ENCODE peak calls at places on chromosomes 7 and 10, in five cellular contexts. Q is heart left ventricle, Y is PC-3, X is fibroblast of lung, P is astrocyte. L is an unnamed sample.

GRCh38 chr10:99854860-99855259 is 72.4 kb downstream of the ABCC2 start:
- DNase-seq in Q (peak; percentile 20), Y (peak; percentile 62), X (peak; percentile 73), P (peak; percentile 60), L (peak; percentile 85)

GRCh38 chr10:70343312-70343711 is 39.1 kb downstream of the LRRC20 start:
- DNase-seq in Q (peak; percentile 41), Y (no peak), X (no peak), P (no peak), L (no peak)

GRCh38 chr10:13734151-13734550 is 147.4 kb downstream of the PRPF18 start:
- DNase-seq in Q (no peak), Y (no peak), X (no peak), P (no peak), L (no peak)

GRCh38 chr7:137626469-137627067 is 220.2 kb downstream of the DGKI start:
- DNase-seq in Q (peak; percentile 19), Y (peak; percentile 70), X (peak; percentile 38), P (peak; percentile 23), L (peak; percentile 30)

GRCh38 chr10:48606530-48607355 is 1.9 kb upstream of the ARHGAP22 start:
- DNase-seq in Q (peak; percentile 47), Y (peak; percentile 99), X (peak; percentile 97), P (peak; percentile 95), L (peak; percentile 97)

GRCh38 chr10:108544500-108545120 is 1378.7 kb downstream of the XPNPEP1 start:
- DNase-seq in Q (no peak), Y (peak; percentile 77), X (peak; percentile 42), P (peak; percentile 18), L (peak; percentile 61)

GRCh38 chr10:7405637-7406036 is 5.2 kb downstream of the SFMBT2 start:
- DNase-seq in Q (no peak), Y (no peak), X (peak; percentile 40), P (no peak), L (no peak)

GRCh38 chr7:98283127-98283886 is 1.8 kb downstream of the BRI3 start:
- DNase-seq in Q (peak; percentile 53), Y (peak; percentile 55), X (peak; percentile 56), P (peak; percentile 51), L (peak; percentile 82)

GRCh38 chr10:124392651-124393342 is 25.9 kb downstream of the OAT start:
- DNase-seq in Q (no peak), Y (no peak), X (no peak), P (no peak), L (no peak)

GRCh38 chr7:84524714-84525694 is 330.4 kb upstream of the SEMA3A start:
- DNase-seq in Q (no peak), Y (peak; percentile 46), X (peak; percentile 70), P (peak; percentile 66), L (peak; percentile 96)

GRCh38 chr10:29839826-29840515 is 205.2 kb upstream of the SVIL start:
- DNase-seq in Q (no peak), Y (no peak), X (no peak), P (no peak), L (no peak)

GRCh38 chr7:5094641-5095040 is 49.0 kb downstream of the RBAK start:
- DNase-seq in Q (no peak), Y (no peak), X (no peak), P (no peak), L (no peak)

GRCh38 chr7:127933116-127933515 is 98.1 kb downstream of the LRRC4 start:
- DNase-seq in Q (no peak), Y (no peak), X (peak; percentile 51), P (peak; percentile 36), L (peak; percentile 13)

GRCh38 chr7:92697012-92697411 is 106.8 kb upstream of the FAM133B start:
- DNase-seq in Q (no peak), Y (no peak), X (peak; percentile 28), P (no peak), L (no peak)

GRCh38 chr10:77972148-77972547 is 45.6 kb upstream of the DLG5 start:
- DNase-seq in Q (no peak), Y (no peak), X (no peak), P (no peak), L (no peak)

GRCh38 chr7:102119213-102119651 is 167.4 kb upstream of the SH2B2 start:
- DNase-seq in Q (no peak), Y (no peak), X (peak; percentile 37), P (peak; percentile 16), L (peak; percentile 28)

GRCh38 chr10:132136097-132136521 is 50.6 kb upstream of the DPYSL4 start:
- DNase-seq in Q (no peak), Y (no peak), X (no peak), P (no peak), L (no peak)

GRCh38 chr7:48847896-48848295 is 76.5 kb upstream of the CDC14C start:
- DNase-seq in Q (no peak), Y (no peak), X (no peak), P (no peak), L (no peak)

GRCh38 chr7:100515072-100515532 is 23.9 kb upstream of the AGFG2 start:
- DNase-seq in Q (no peak), Y (peak; percentile 29), X (peak; percentile 62), P (peak; percentile 47), L (peak; percentile 82)

GRCh38 chr7:102860351-102860811 is 52.4 kb upstream of the LRRC17 start:
- DNase-seq in Q (no peak), Y (peak; percentile 43), X (peak; percentile 92), P (peak; percentile 93), L (peak; percentile 97)

GRCh38 chr7:50812847-50813475 is 30.3 kb upstream of the GRB10 start:
- DNase-seq in Q (peak; percentile 88), Y (peak; percentile 90), X (peak; percentile 83), P (peak; percentile 79), L (peak; percentile 73)

GRCh38 chr10:6036861-6037321 is 25.3 kb downstream of the IL2RA start:
- DNase-seq in Q (no peak), Y (no peak), X (no peak), P (no peak), L (no peak)

GRCh38 chr7:16202298-16202697 is 219.0 kb downstream of the CRPPA start:
- DNase-seq in Q (no peak), Y (no peak), X (peak; percentile 22), P (peak; percentile 18), L (no peak)

GRCh38 chr7:82599910-82600309 is 156.3 kb upstream of the CACNA2D1 start:
- DNase-seq in Q (no peak), Y (no peak), X (no peak), P (no peak), L (no peak)

GRCh38 chr7:137454169-137455166 is 110.9 kb upstream of the PTN start:
- DNase-seq in Q (peak; percentile 18), Y (peak; percentile 69), X (peak; percentile 72), P (peak; percentile 73), L (peak; percentile 90)

GRCh38 chr7:79245623-79246249 is 207.7 kb downstream of the MAGI2 start:
- DNase-seq in Q (no peak), Y (peak; percentile 6), X (no peak), P (no peak), L (no peak)
- TF ChIP-seq CTCF in Q (no peak), Y (peak; percentile 40), X (no peak), P (no peak), L (no peak)

GRCh38 chr7:150371996-150372270 is 3.3 kb downstream of the REPIN1 start:
- DNase-seq in Q (no peak), Y (no peak), X (no peak), P (no peak), L (no peak)

GRCh38 chr7:150369740-150370501 is 1.3 kb downstream of the REPIN1 start:
- DNase-seq in Q (no peak), Y (no peak), X (no peak), P (no peak), L (no peak)

GRCh38 chr7:150370612-150371071 is 2.0 kb downstream of the REPIN1 start:
- DNase-seq in Q (no peak), Y (peak; percentile 19), X (peak; percentile 83), P (peak; percentile 76), L (peak; percentile 71)

GRCh38 chr7:150372271-150373048 is 3.8 kb downstream of the REPIN1 start:
- DNase-seq in Q (no peak), Y (no peak), X (no peak), P (no peak), L (no peak)

DNA sequence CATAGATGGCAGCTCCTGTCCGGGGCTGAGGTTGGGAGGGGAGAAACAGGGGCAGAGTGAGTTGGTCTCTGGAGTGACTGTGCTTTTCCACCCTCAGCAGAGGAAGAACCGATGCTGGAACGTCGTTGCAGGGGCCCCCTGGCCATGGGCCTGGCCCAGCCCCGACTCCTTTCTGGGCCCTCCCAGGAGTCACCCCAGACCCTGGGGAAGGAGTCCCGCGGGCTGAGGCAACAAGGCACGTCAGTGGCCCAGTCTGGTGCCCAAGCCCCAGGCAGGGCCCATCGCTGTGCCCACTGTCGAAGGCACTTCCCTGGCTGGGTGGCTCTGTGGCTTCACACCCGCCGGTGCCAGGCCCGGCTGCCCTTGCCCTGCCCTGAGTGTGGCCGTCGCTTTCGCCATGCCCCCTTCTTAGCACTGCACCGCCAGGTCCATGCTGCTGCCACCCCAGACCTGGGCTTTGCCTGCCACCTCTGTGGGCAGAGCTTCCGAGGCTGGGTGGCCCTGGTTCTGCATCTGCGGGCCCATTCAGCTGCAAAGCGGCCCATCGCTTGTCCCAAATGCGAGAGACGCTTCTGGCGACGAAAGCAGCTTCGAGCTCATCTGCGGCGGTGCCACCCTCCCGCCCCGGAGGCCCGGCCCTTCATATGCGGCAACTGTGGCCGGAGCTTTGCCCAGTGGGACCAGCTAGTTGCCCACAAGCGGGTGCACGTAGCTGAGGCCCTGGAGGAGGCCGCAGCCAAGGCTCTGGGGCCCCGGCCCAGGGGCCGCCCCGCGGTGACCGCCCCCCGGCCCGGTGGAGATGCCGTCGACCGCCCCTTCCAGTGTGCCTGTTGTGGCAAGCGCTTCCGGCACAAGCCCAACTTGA is 2.7 kb downstream of the REPIN1 start:
- DNase-seq in Q (no peak), Y (no peak), X (no peak), P (no peak), L (no peak)
- H3K4me3 ChIP-seq in Q (no peak overlapping the region), Y (no peak overlapping the region), X (peak overlapping the region; percentile 75), P (no peak overlapping the region), L (no peak overlapping the region)

DNA sequence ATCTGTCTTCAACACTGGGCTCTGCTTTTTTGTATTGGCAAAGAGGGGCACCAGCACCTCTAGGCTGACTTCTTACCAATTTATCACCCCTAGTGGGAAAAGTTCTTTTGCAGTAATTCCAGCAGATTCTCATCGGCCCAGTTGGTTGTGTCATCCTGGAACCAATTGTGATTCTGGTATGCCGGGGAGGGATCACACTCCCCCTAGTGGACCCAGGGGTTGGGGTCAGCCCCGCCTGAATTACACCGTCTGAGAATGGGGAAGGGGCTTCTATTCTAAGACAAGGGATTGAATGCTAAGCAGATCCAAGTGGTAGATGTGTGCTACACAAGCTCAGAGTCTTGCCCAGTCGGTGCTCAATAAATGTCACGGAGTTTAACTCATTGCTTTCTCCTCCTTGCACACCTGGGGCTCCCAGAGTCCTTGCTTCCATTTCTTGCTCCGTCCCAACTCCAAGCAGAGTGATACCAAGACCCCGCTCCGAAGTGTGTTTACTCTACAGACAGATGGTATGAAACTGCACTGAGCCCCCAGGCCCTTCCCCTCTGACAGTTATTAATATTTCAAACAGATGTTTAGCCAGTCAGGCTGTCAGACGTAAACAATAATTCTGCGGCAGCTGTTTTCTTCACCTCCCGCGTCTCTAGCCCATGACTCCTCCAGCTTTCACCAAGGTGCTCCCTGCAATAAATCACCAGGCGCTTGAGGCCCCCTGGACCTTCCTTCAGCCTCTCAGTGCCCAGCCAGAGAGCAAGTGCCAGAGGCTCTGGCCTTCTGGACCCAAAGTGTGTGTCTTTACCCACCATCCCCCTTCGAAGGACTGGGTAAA is 71.8 kb downstream of the C10orf105 start:
- DNase-seq in Q (no peak), Y (no peak), X (no peak), P (no peak), L (peak; percentile 11)
- TF ChIP-seq CTCF in Q (peak; percentile 46), Y (peak; percentile 49), X (peak; percentile 43), P (peak; percentile 30), L (peak; percentile 43)

DNA sequence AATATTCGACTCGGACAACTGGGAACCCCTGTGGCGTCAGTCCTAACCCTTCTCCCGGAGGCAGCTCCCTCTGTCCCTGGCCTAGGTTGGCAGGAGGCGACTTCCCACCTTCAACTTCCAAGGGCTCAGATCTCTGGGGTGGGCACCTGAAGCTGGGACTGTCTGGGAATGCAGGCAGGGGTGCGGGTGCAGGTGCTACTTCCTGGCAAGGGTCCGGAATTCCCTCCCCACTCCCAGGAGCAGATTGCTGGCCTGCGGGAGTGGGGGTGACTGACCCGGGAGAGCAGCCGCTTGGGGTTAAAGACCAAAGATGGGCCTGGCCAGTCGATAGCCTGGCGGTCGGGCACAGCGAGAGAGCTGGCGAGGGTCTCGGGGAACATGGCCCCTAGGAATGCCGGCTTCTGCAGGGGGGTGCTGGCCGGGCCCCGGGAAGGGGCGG is 390 bp downstream of the EPHA1 start:
- DNase-seq in Q (no peak), Y (no peak), X (no peak), P (no peak), L (no peak)
- H3K4me3 ChIP-seq in Q (peak overlapping the region; percentile 30), Y (peak overlapping the region; percentile 95), X (no peak overlapping the region), P (no peak overlapping the region), L (no peak overlapping the region)